ENCODE peak calls at places on chromosome 7, in five cellular contexts. L is mammary epithelial cell, S is astrocyte, Z is Peyer's patch, N is mucosa of descending colon. K is an unnamed sample.

GRCh38 chr7:24885716-24886115 is 94.3 kb downstream of the OSBPL3 start:
- DNase-seq in L (no peak), S (no peak), Z (no peak), N (no peak), K (no peak)

GRCh38 chr7:7764515-7765138 is 46.2 kb upstream of the RPA3 start:
- DNase-seq in L (no peak), S (no peak), Z (no peak), N (no peak), K (no peak)

GRCh38 chr7:28239823-28240204 is 59.2 kb upstream of the JAZF1 start:
- DNase-seq in L (no peak), S (no peak), Z (no peak), N (no peak), K (no peak)

GRCh38 chr7:137874390-137874789 is 27.6 kb upstream of the DGKI start:
- DNase-seq in L (no peak), S (peak), Z (no peak), N (no peak), K (no peak)

GRCh38 chr7:28685660-28686417 is 272.3 kb downstream of the TRIL start:
- DNase-seq in L (peak), S (peak), Z (peak), N (peak), K (peak)

GRCh38 chr7:41476117-41476803 is 226.6 kb downstream of the INHBA start:
- DNase-seq in L (no peak), S (no peak), Z (no peak), N (no peak), K (no peak)

GRCh38 chr7:44057849-44058758 is 7.3 kb downstream of the PGAM2 start:
- DNase-seq in L (peak), S (no peak), Z (no peak), N (no peak), K (no peak)

GRCh38 chr7:25454562-25455031 is 226.3 kb upstream of the NPVF start:
- DNase-seq in L (no peak), S (no peak), Z (no peak), N (no peak), K (no peak)

GRCh38 chr7:48636391-48637015 is 287.8 kb upstream of the CDC14C start:
- DNase-seq in L (peak), S (no peak), Z (no peak), N (no peak), K (no peak)

GRCh38 chr7:19224951-19225350 is 79.7 kb upstream of the FERD3L start:
- DNase-seq in L (no peak), S (no peak), Z (no peak), N (no peak), K (no peak)

GRCh38 chr7:128210590-128211570 is 30.2 kb upstream of the LEP start:
- DNase-seq in L (no peak), S (no peak), Z (no peak), N (no peak), K (no peak)

GRCh38 chr7:83366629-83367028 is 203.9 kb upstream of the PCLO start:
- DNase-seq in L (no peak), S (no peak), Z (no peak), N (no peak), K (no peak)

GRCh38 chr7:87056346-87056745 is 3.1 kb downstream of the ELAPOR2 start:
- DNase-seq in L (no peak), S (no peak), Z (no peak), N (no peak), K (no peak)

GRCh38 chr7:31455844-31456243 is 58.0 kb upstream of the ITPRID1 start:
- DNase-seq in L (no peak), S (no peak), Z (no peak), N (no peak), K (no peak)

GRCh38 chr7:3260425-3260762 is 40.7 kb upstream of the SDK1 start:
- DNase-seq in L (no peak), S (peak), Z (no peak), N (no peak), K (no peak)

GRCh38 chr7:151028131-151028947 is at the start of gene ABCB8:
- DNase-seq in L (peak), S (peak), Z (peak), N (peak), K (peak)

GRCh38 chr7:103989200-103989784 is at the start of gene RELN:
- DNase-seq in L (peak), S (peak), Z (no peak), N (no peak), K (peak)

GRCh38 chr7:130877676-130878305 is 143.8 kb upstream of the KLF14 start:
- DNase-seq in L (no peak), S (no peak), Z (no peak), N (no peak), K (no peak)

GRCh38 chr7:153457796-153458195 is 594.4 kb upstream of the DPP6 start:
- DNase-seq in L (no peak), S (no peak), Z (no peak), N (no peak), K (no peak)

GRCh38 chr7:71972513-71972912 is 439.6 kb downstream of the CALN1 start:
- DNase-seq in L (no peak), S (no peak), Z (no peak), N (no peak), K (no peak)
- TF ChIP-seq CTCF in L (no peak), S (no peak), Z (no peak), N (no peak), K (no peak)

GRCh38 chr7:119713606-119714005 is 559.4 kb upstream of the KCND2 start:
- DNase-seq in L (no peak), S (no peak), Z (no peak), N (no peak), K (no peak)
- TF ChIP-seq CTCF in L (no peak), S (no peak), Z (no peak), N (no peak), K (no peak)

GRCh38 chr7:107130487-107131220 is 38.1 kb upstream of the HBP1 start:
- DNase-seq in L (no peak), S (peak), Z (no peak), N (no peak), K (no peak)
- TF ChIP-seq CTCF in L (no peak), S (no peak), Z (no peak), N (no peak), K (no peak)

GRCh38 chr7:124106575-124106974 is 73.7 kb upstream of the TMEM229A start:
- DNase-seq in L (no peak), S (no peak), Z (no peak), N (no peak), K (no peak)
- TF ChIP-seq CTCF in L (no peak), S (no peak), Z (peak), N (no peak), K (no peak)

GRCh38 chr7:75878769-75879596 is at the start of gene RHBDD2:
- DNase-seq in L (peak), S (peak), Z (peak), N (peak), K (peak)
- TF ChIP-seq CTCF in L (peak), S (no peak), Z (peak), N (peak), K (no peak)

GRCh38 chr7:139035588-139036353 is at the start of gene ZC3HAV1L:
- DNase-seq in L (peak), S (peak), Z (peak), N (peak), K (peak)

GRCh38 chr7:139034336-139034735 is 1.5 kb downstream of the ZC3HAV1L start:
- DNase-seq in L (peak), S (no peak), Z (no peak), N (no peak), K (no peak)

GRCh38 chr7:139033346-139034114 is 2.3 kb downstream of the ZC3HAV1L start:
- DNase-seq in L (peak), S (no peak), Z (no peak), N (no peak), K (no peak)

GRCh38 chr7:139036901-139037300 is 1.1 kb upstream of the ZC3HAV1L start:
- DNase-seq in L (peak), S (no peak), Z (no peak), N (no peak), K (no peak)

GRCh38 chr7:139034855-139035587 is 821 bp downstream of the ZC3HAV1L start:
- DNase-seq in L (peak), S (peak), Z (peak), N (peak), K (no peak)
- TF ChIP-seq CTCF in L (no peak), S (no peak), Z (no peak), N (no peak), K (no peak)